ENCODE peak calls at places on chromosomes 3 and 15, in nine cellular contexts. D is ureter, C is left ventricle myocardium superior, R is GM10248, P is Kasumi-1, K is RKO, B is cardiac muscle cell, F is amygdala, H is lung microvascular endothelial cell. Z is an unnamed sample.
A peak's percentile ranks its signal among the peaks of the same experiment; 100 is the strongest.

GRCh38 chr3:142586803-142587406 is 8.4 kb upstream of the ATR start:
- DNase-seq in D (no peak), C (no peak), R (peak; percentile 39), P (peak; percentile 79), K (peak; percentile 92), B (peak; percentile 86), F (no peak), H (peak; percentile 74), Z (peak; percentile 85)

GRCh38 chr15:83928878-83929418 is 275.0 kb downstream of the ADAMTSL3 start:
- DNase-seq in D (no peak), C (no peak), R (no peak), P (no peak), K (no peak), B (no peak), F (no peak), H (no peak), Z (no peak)

GRCh38 chr15:67834249-67834592 is 5.6 kb downstream of the RNU6-1 start:
- DNase-seq in D (no peak), C (no peak), R (peak; percentile 10), P (no peak), K (no peak), B (no peak), F (no peak), H (no peak), Z (no peak)

GRCh38 chr3:61947456-61947855 is 386.1 kb downstream of the PTPRG start:
- DNase-seq in D (no peak), C (no peak), R (no peak), P (peak; percentile 62), K (no peak), B (no peak), F (no peak), H (no peak), Z (no peak)

GRCh38 chr15:99732268-99732641 is 982 bp downstream of the LYSMD4 start:
- DNase-seq in D (no peak), C (no peak), R (no peak), P (no peak), K (peak; percentile 25), B (no peak), F (no peak), H (no peak), Z (peak; percentile 38)

GRCh38 chr3:45010718-45011355 is 15.3 kb upstream of the CLEC3B start:
- DNase-seq in D (no peak), C (no peak), R (no peak), P (no peak), K (no peak), B (no peak), F (no peak), H (no peak), Z (peak; percentile 94)

GRCh38 chr3:177838951-177839350 is 641.7 kb upstream of the TBL1XR1 start:
- DNase-seq in D (no peak), C (no peak), R (no peak), P (no peak), K (no peak), B (no peak), F (no peak), H (no peak), Z (no peak)

GRCh38 chr3:193971268-193971751 is 164.6 kb upstream of the HES1 start:
- DNase-seq in D (no peak), C (no peak), R (peak; percentile 68), P (peak; percentile 62), K (no peak), B (no peak), F (no peak), H (peak; percentile 65), Z (peak; percentile 56)

GRCh38 chr15:89728254-89728653 is 22.8 kb downstream of the MESP1 start:
- DNase-seq in D (no peak), C (no peak), R (no peak), P (no peak), K (no peak), B (no peak), F (no peak), H (peak; percentile 45), Z (peak; percentile 35)

GRCh38 chr15:56608993-56609392 is 124.3 kb downstream of the ZNF280D start:
- DNase-seq in D (no peak), C (no peak), R (no peak), P (no peak), K (no peak), B (no peak), F (no peak), H (no peak), Z (no peak)